ENCODE peak calls at places on chromosome 1, in six cellular contexts. One of them, this sample, is unnamed.

GRCh38 chr1:34983700-34984355 is 1.3 kb downstream of the TMEM35B start:
- DNase-seq in central memory CD4-positive, alpha-beta T cell: no peak
- DNase-seq in A549: no peak
- DNase-seq in NCI-H460: no peak
- DNase-seq in cardiac fibroblast: peak
- DNase-seq in GM12892: no peak
- DNase-seq in this sample: no peak

GRCh38 chr1:24849653-24850295 is 80.3 kb downstream of the RUNX3 start:
- DNase-seq in central memory CD4-positive, alpha-beta T cell: no peak
- DNase-seq in A549: peak
- DNase-seq in NCI-H460: peak
- DNase-seq in cardiac fibroblast: peak
- DNase-seq in GM12892: no peak
- DNase-seq in this sample: no peak

GRCh38 chr1:8345621-8346415 is 27.9 kb downstream of the SLC45A1 start:
- DNase-seq in central memory CD4-positive, alpha-beta T cell: no peak
- DNase-seq in A549: no peak
- DNase-seq in NCI-H460: no peak
- DNase-seq in cardiac fibroblast: no peak
- DNase-seq in GM12892: no peak
- DNase-seq in this sample: no peak

GRCh38 chr1:42960693-42961559 is 2.3 kb upstream of the SLC2A1 start:
- DNase-seq in central memory CD4-positive, alpha-beta T cell: no peak
- DNase-seq in A549: no peak
- DNase-seq in NCI-H460: no peak
- DNase-seq in cardiac fibroblast: no peak
- DNase-seq in GM12892: no peak
- DNase-seq in this sample: no peak

GRCh38 chr1:237029240-237029639 is 12.7 kb upstream of the RYR2 start:
- DNase-seq in central memory CD4-positive, alpha-beta T cell: no peak
- DNase-seq in A549: no peak
- DNase-seq in NCI-H460: no peak
- DNase-seq in cardiac fibroblast: no peak
- DNase-seq in GM12892: no peak
- DNase-seq in this sample: no peak

GRCh38 chr1:22472596-22472995 is 20.9 kb downstream of the ZBTB40 start:
- DNase-seq in central memory CD4-positive, alpha-beta T cell: no peak
- DNase-seq in A549: no peak
- DNase-seq in NCI-H460: no peak
- DNase-seq in cardiac fibroblast: peak
- DNase-seq in GM12892: no peak
- DNase-seq in this sample: no peak

GRCh38 chr1:222926566-222926965 is 111.7 kb downstream of the DISP1 start:
- DNase-seq in central memory CD4-positive, alpha-beta T cell: no peak
- DNase-seq in A549: no peak
- DNase-seq in NCI-H460: peak
- DNase-seq in cardiac fibroblast: peak
- DNase-seq in GM12892: no peak
- DNase-seq in this sample: no peak

GRCh38 chr1:3676581-3677410 is 24.5 kb downstream of the TP73 start:
- DNase-seq in central memory CD4-positive, alpha-beta T cell: no peak
- DNase-seq in A549: no peak
- DNase-seq in NCI-H460: no peak
- DNase-seq in cardiac fibroblast: no peak
- DNase-seq in GM12892: peak
- DNase-seq in this sample: no peak

GRCh38 chr1:52063192-52063591 is 7.1 kb downstream of the BTF3L4 start:
- DNase-seq in central memory CD4-positive, alpha-beta T cell: no peak
- DNase-seq in A549: no peak
- DNase-seq in NCI-H460: no peak
- DNase-seq in cardiac fibroblast: no peak
- DNase-seq in GM12892: no peak
- DNase-seq in this sample: no peak

GRCh38 chr1:26994020-26994745 is 691 bp downstream of the TRNP1 start:
- DNase-seq in central memory CD4-positive, alpha-beta T cell: no peak
- DNase-seq in A549: no peak
- DNase-seq in NCI-H460: no peak
- DNase-seq in cardiac fibroblast: no peak
- DNase-seq in GM12892: no peak
- DNase-seq in this sample: no peak

GRCh38 chr1:36238433-36238832 is 14.2 kb downstream of the THRAP3 start:
- DNase-seq in central memory CD4-positive, alpha-beta T cell: no peak
- DNase-seq in A549: no peak
- DNase-seq in NCI-H460: no peak
- DNase-seq in cardiac fibroblast: no peak
- DNase-seq in GM12892: no peak
- DNase-seq in this sample: no peak

GRCh38 chr1:199954701-199955100 is 72.8 kb upstream of the NR5A2 start:
- DNase-seq in central memory CD4-positive, alpha-beta T cell: no peak
- DNase-seq in A549: peak
- DNase-seq in NCI-H460: no peak
- DNase-seq in cardiac fibroblast: no peak
- DNase-seq in GM12892: no peak
- DNase-seq in this sample: no peak

GRCh38 chr1:16152521-16153087 is 3.3 kb downstream of the EPHA2 start:
- DNase-seq in central memory CD4-positive, alpha-beta T cell: no peak
- DNase-seq in A549: no peak
- DNase-seq in NCI-H460: no peak
- DNase-seq in cardiac fibroblast: no peak
- DNase-seq in GM12892: no peak
- DNase-seq in this sample: no peak

GRCh38 chr1:209869242-209870149 is 41.7 kb downstream of the UTP25 start:
- DNase-seq in central memory CD4-positive, alpha-beta T cell: no peak
- DNase-seq in A549: no peak
- DNase-seq in NCI-H460: no peak
- DNase-seq in cardiac fibroblast: peak
- DNase-seq in GM12892: no peak
- DNase-seq in this sample: no peak

GRCh38 chr1:185412385-185413074 is 95.5 kb upstream of the IVNS1ABP start:
- DNase-seq in central memory CD4-positive, alpha-beta T cell: no peak
- DNase-seq in A549: no peak
- DNase-seq in NCI-H460: no peak
- DNase-seq in cardiac fibroblast: no peak
- DNase-seq in GM12892: no peak
- DNase-seq in this sample: no peak

GRCh38 chr1:211630236-211631081 is 45.0 kb downstream of the NEK2 start:
- DNase-seq in central memory CD4-positive, alpha-beta T cell: no peak
- DNase-seq in A549: no peak
- DNase-seq in NCI-H460: no peak
- DNase-seq in cardiac fibroblast: peak
- DNase-seq in GM12892: no peak
- DNase-seq in this sample: no peak

GRCh38 chr1:54237656-54238055 is 37.7 kb downstream of the MRPL37 start:
- DNase-seq in central memory CD4-positive, alpha-beta T cell: no peak
- DNase-seq in A549: no peak
- DNase-seq in NCI-H460: no peak
- DNase-seq in cardiac fibroblast: no peak
- DNase-seq in GM12892: no peak
- DNase-seq in this sample: no peak

GRCh38 chr1:40404670-40405462 is 31.3 kb downstream of the SMAP2 start:
- DNase-seq in central memory CD4-positive, alpha-beta T cell: peak
- DNase-seq in A549: peak
- DNase-seq in NCI-H460: peak
- DNase-seq in cardiac fibroblast: peak
- DNase-seq in GM12892: no peak
- DNase-seq in this sample: peak

GRCh38 chr1:176987016-176987415 is 177.5 kb downstream of the ASTN1 start:
- DNase-seq in central memory CD4-positive, alpha-beta T cell: no peak
- DNase-seq in A549: no peak
- DNase-seq in NCI-H460: no peak
- DNase-seq in cardiac fibroblast: peak
- DNase-seq in GM12892: no peak
- DNase-seq in this sample: no peak

GRCh38 chr1:12087797-12088314 is 24.8 kb downstream of the TNFRSF8 start:
- DNase-seq in central memory CD4-positive, alpha-beta T cell: peak
- DNase-seq in A549: no peak
- DNase-seq in NCI-H460: no peak
- DNase-seq in cardiac fibroblast: no peak
- DNase-seq in GM12892: no peak
- DNase-seq in this sample: no peak

GRCh38 chr1:42258218-42258617 is 76.8 kb downstream of the FOXJ3 start:
- DNase-seq in central memory CD4-positive, alpha-beta T cell: no peak
- DNase-seq in A549: no peak
- DNase-seq in NCI-H460: no peak
- DNase-seq in cardiac fibroblast: no peak
- DNase-seq in GM12892: no peak
- DNase-seq in this sample: no peak

GRCh38 chr1:200207711-200208126 is 180.2 kb downstream of the NR5A2 start:
- DNase-seq in central memory CD4-positive, alpha-beta T cell: no peak
- DNase-seq in A549: no peak
- DNase-seq in NCI-H460: no peak
- DNase-seq in cardiac fibroblast: no peak
- DNase-seq in GM12892: no peak
- DNase-seq in this sample: no peak

GRCh38 chr1:206776239-206776638 is 3.9 kb upstream of the IL10 start:
- DNase-seq in central memory CD4-positive, alpha-beta T cell: no peak
- DNase-seq in A549: no peak
- DNase-seq in NCI-H460: no peak
- DNase-seq in cardiac fibroblast: peak
- DNase-seq in GM12892: no peak
- DNase-seq in this sample: no peak

GRCh38 chr1:118151312-118151937 is 33.6 kb downstream of the SPAG17 start:
- DNase-seq in central memory CD4-positive, alpha-beta T cell: no peak
- DNase-seq in A549: peak
- DNase-seq in NCI-H460: peak
- DNase-seq in cardiac fibroblast: peak
- DNase-seq in GM12892: no peak
- DNase-seq in this sample: no peak

GRCh38 chr1:25996966-25997758 is 701 bp downstream of the PAFAH2 start:
- DNase-seq in central memory CD4-positive, alpha-beta T cell: peak
- DNase-seq in A549: peak
- DNase-seq in NCI-H460: no peak
- DNase-seq in cardiac fibroblast: peak
- DNase-seq in GM12892: no peak
- DNase-seq in this sample: no peak

GRCh38 chr1:118627435-118627834 is 360.7 kb downstream of the TBX15 start:
- DNase-seq in central memory CD4-positive, alpha-beta T cell: no peak
- DNase-seq in A549: no peak
- DNase-seq in NCI-H460: no peak
- DNase-seq in cardiac fibroblast: no peak
- DNase-seq in GM12892: no peak
- DNase-seq in this sample: no peak

GRCh38 chr1:235992346-235992745 is 72.5 kb downstream of the NID1 start:
- DNase-seq in central memory CD4-positive, alpha-beta T cell: no peak
- DNase-seq in A549: no peak
- DNase-seq in NCI-H460: no peak
- DNase-seq in cardiac fibroblast: no peak
- DNase-seq in GM12892: no peak
- DNase-seq in this sample: no peak